ENCODE peak calls at places on chromosome 12, in nine cellular contexts. O is SW 1271, D is left ventricle myocardium inferior, A is body of pancreas, L is mucosa of gallbladder, Q is uterus, J is neural crest cell, R is activated T-helper 1 cell treated with Interleukin-2 at 50 U/mL for 16 hours, E is GM12865. Z is an unnamed sample.

GRCh38 chr12:45050331-45050750 is 558 bp downstream of the DBX2 start:
- DNase-seq in O (no peak), D (no peak), A (no peak), L (no peak), Q (no peak), J (no peak), R (no peak), E (no peak), Z (no peak)

GRCh38 chr12:122079532-122080081 is 1.1 kb downstream of the MLXIP start:
- DNase-seq in O (no peak), D (no peak), A (peak; percentile 38), L (no peak), Q (no peak), J (no peak), R (no peak), E (no peak), Z (no peak)

GRCh38 chr12:45284096-45284901 is 68.4 kb downstream of the ANO6 start:
- DNase-seq in O (no peak), D (no peak), A (no peak), L (no peak), Q (no peak), J (no peak), R (no peak), E (no peak), Z (no peak)

GRCh38 chr12:60335765-60336164 is 739.9 kb downstream of the SLC16A7 start:
- DNase-seq in O (no peak), D (no peak), A (no peak), L (no peak), Q (no peak), J (no peak), R (no peak), E (no peak), Z (no peak)

GRCh38 chr12:10395390-10395998 is 5.7 kb upstream of the KLRK1 start:
- DNase-seq in O (peak; percentile 86), D (no peak), A (peak; percentile 14), L (peak; percentile 26), Q (no peak), J (no peak), R (no peak), E (peak; percentile 70), Z (peak; percentile 31)

GRCh38 chr12:7497661-7498060 is 5.9 kb downstream of the CD163 start:
- DNase-seq in O (no peak), D (no peak), A (no peak), L (no peak), Q (no peak), J (no peak), R (no peak), E (no peak), Z (no peak)

GRCh38 chr12:124490584-124491305 is 76.7 kb downstream of the NCOR2 start:
- DNase-seq in O (no peak), D (peak; percentile 92), A (peak; percentile 98), L (peak; percentile 61), Q (peak; percentile 74), J (no peak), R (no peak), E (no peak), Z (peak; percentile 96)

GRCh38 chr12:53843545-53843944 is 91.8 kb upstream of the CISTR start:
- DNase-seq in O (no peak), D (no peak), A (no peak), L (no peak), Q (no peak), J (no peak), R (no peak), E (no peak), Z (no peak)

GRCh38 chr12:2834581-2835491 is at the start of gene NRIP2:
- DNase-seq in O (no peak), D (no peak), A (peak; percentile 30), L (no peak), Q (peak; percentile 63), J (no peak), R (no peak), E (no peak), Z (no peak)

GRCh38 chr12:39503445-39503844 is 60.5 kb upstream of the KIF21A start:
- DNase-seq in O (no peak), D (no peak), A (no peak), L (no peak), Q (no peak), J (no peak), R (no peak), E (no peak), Z (no peak)

GRCh38 chr12:109759076-109759420 is 45.4 kb downstream of the FAM222A start:
- DNase-seq in O (no peak), D (peak; percentile 9), A (peak; percentile 8), L (no peak), Q (peak; percentile 5), J (no peak), R (no peak), E (no peak), Z (peak; percentile 9)

GRCh38 chr12:20320552-20320951 is 47.8 kb upstream of the PDE3A start:
- DNase-seq in O (no peak), D (no peak), A (no peak), L (no peak), Q (no peak), J (no peak), R (no peak), E (no peak), Z (no peak)

GRCh38 chr12:95203477-95203843 is 13.8 kb downstream of the FGD6 start:
- DNase-seq in O (no peak), D (no peak), A (no peak), L (no peak), Q (no peak), J (no peak), R (no peak), E (no peak), Z (no peak)

GRCh38 chr12:117032593-117033381 is 66.4 kb downstream of the TESC start:
- DNase-seq in O (no peak), D (no peak), A (peak; percentile 90), L (no peak), Q (no peak), J (no peak), R (no peak), E (no peak), Z (peak; percentile 25)

GRCh38 chr12:25670076-25671055 is 117.3 kb upstream of the LMNTD1 start:
- DNase-seq in O (no peak), D (no peak), A (no peak), L (no peak), Q (no peak), J (no peak), R (no peak), E (no peak), Z (no peak)

GRCh38 chr12:94207467-94208432 is 59.4 kb downstream of the PLXNC1 start:
- DNase-seq in O (no peak), D (no peak), A (no peak), L (no peak), Q (no peak), J (no peak), R (no peak), E (peak; percentile 93), Z (no peak)

GRCh38 chr12:97363693-97364092 is 98.9 kb upstream of the RMST start:
- DNase-seq in O (no peak), D (no peak), A (no peak), L (no peak), Q (no peak), J (no peak), R (no peak), E (no peak), Z (no peak)

GRCh38 chr12:74021937-74022336 is 515.7 kb upstream of the ATXN7L3B start:
- DNase-seq in O (peak; percentile 24), D (peak; percentile 35), A (peak; percentile 71), L (peak; percentile 34), Q (no peak), J (peak; percentile 61), R (no peak), E (peak; percentile 69), Z (peak; percentile 48)

GRCh38 chr12:51729331-51729730 is 119.2 kb downstream of the FIGNL2 start:
- DNase-seq in O (no peak), D (no peak), A (no peak), L (no peak), Q (no peak), J (no peak), R (no peak), E (no peak), Z (no peak)

GRCh38 chr12:118704517-118704916 is 276.8 kb upstream of the SRRM4 start:
- DNase-seq in O (no peak), D (no peak), A (no peak), L (no peak), Q (no peak), J (no peak), R (no peak), E (no peak), Z (no peak)

GRCh38 chr12:57472391-57472790 is 7.3 kb downstream of the ARHGAP9 start:
- DNase-seq in O (no peak), D (no peak), A (no peak), L (no peak), Q (no peak), J (no peak), R (no peak), E (no peak), Z (no peak)

GRCh38 chr12:92502417-92503028 is 200.3 kb upstream of the PLEKHG7 start:
- DNase-seq in O (no peak), D (no peak), A (peak; percentile 45), L (peak; percentile 22), Q (no peak), J (no peak), R (no peak), E (peak; percentile 88), Z (no peak)

GRCh38 chr12:120262852-120263724 is 2.4 kb downstream of the PXN start:
- DNase-seq in O (no peak), D (peak; percentile 59), A (peak; percentile 16), L (no peak), Q (no peak), J (no peak), R (no peak), E (no peak), Z (no peak)

GRCh38 chr12:91413591-91413990 is 231.0 kb upstream of the DCN start:
- DNase-seq in O (no peak), D (no peak), A (no peak), L (no peak), Q (no peak), J (no peak), R (no peak), E (no peak), Z (no peak)

GRCh38 chr12:96981053-96981452 is 74.0 kb downstream of the NEDD1 start:
- DNase-seq in O (no peak), D (no peak), A (no peak), L (no peak), Q (no peak), J (no peak), R (no peak), E (no peak), Z (no peak)

GRCh38 chr12:5498806-5499205 is 66.9 kb downstream of the NTF3 start:
- DNase-seq in O (no peak), D (no peak), A (no peak), L (no peak), Q (no peak), J (no peak), R (no peak), E (no peak), Z (no peak)

GRCh38 chr12:121577443-121578180 is 3.2 kb downstream of the KDM2B start:
- DNase-seq in O (no peak), D (no peak), A (no peak), L (no peak), Q (no peak), J (no peak), R (no peak), E (no peak), Z (no peak)

GRCh38 chr12:107351109-107351508 is 257.8 kb upstream of the CRY1 start:
- DNase-seq in O (no peak), D (no peak), A (no peak), L (no peak), Q (no peak), J (no peak), R (no peak), E (no peak), Z (no peak)